ENCODE peak calls at places on chromosomes 7 and 10, in ten cellular contexts. Q is C1 segment of cervical spinal cord; K is stimulated activated CD4-positive, alpha-beta T cell treated with anti-CD3 and anti-CD28 coated beads, TNF-alpha, amount 100 ng/mL, for 1 hour; D is HEK293T; M is H4; P is GM06990; V is left ventricle myocardium inferior; U is T-helper 1 cell; T is WERI-Rb-1; J is left lung. X is an unnamed sample.

GRCh38 chr10:43734716-43735115 is 86.0 kb upstream of the ZNF32 start:
- DNase-seq in J (no peak), U (no peak), D (no peak), Q (no peak), P (no peak), V (no peak), M (no peak), T (no peak), K (no peak), X (no peak)

GRCh38 chr7:107103369-107103768 is 58.9 kb downstream of the PRKAR2B start:
- DNase-seq in M (peak; percentile 79), V (no peak), T (no peak), P (no peak), K (no peak), D (no peak), Q (no peak), J (no peak), U (no peak), X (no peak)

GRCh38 chr10:13560597-13560996 is 26.2 kb upstream of the PRPF18 start:
- DNase-seq in V (no peak), Q (no peak), D (no peak), P (no peak), T (no peak), J (no peak), M (peak; percentile 6), K (no peak), U (no peak), X (no peak)

GRCh38 chr7:141115949-141116348 is 42.1 kb downstream of the TMEM178B start:
- DNase-seq in K (no peak), Q (no peak), J (no peak), M (no peak), P (no peak), D (no peak), U (no peak), V (no peak), T (no peak), X (no peak)

GRCh38 chr10:86200269-86200668 is 166.3 kb downstream of the GRID1 start:
- DNase-seq in T (no peak), V (no peak), P (no peak), J (no peak), K (no peak), Q (no peak), M (no peak), D (no peak), U (no peak), X (no peak)

GRCh38 chr10:86341361-86341811 is 25.2 kb downstream of the GRID1 start:
- DNase-seq in J (no peak), P (no peak), U (no peak), T (no peak), V (no peak), M (no peak), D (no peak), Q (no peak), K (no peak), X (no peak)

GRCh38 chr7:95330194-95331003 is 6.1 kb upstream of the PON1 start:
- DNase-seq in P (peak; percentile 6), K (no peak), U (no peak), M (peak; percentile 59), J (no peak), V (no peak), T (no peak), D (no peak), Q (no peak), X (no peak)

GRCh38 chr10:114397651-114398145 is 6.6 kb downstream of the AFAP1L2 start:
- DNase-seq in M (no peak), K (no peak), Q (no peak), J (no peak), T (peak; percentile 12), P (no peak), D (no peak), U (no peak), V (no peak), X (no peak)

GRCh38 chr7:108134486-108134885 is 4.3 kb upstream of the LAMB4 start:
- DNase-seq in J (no peak), D (no peak), M (no peak), V (no peak), K (no peak), U (no peak), Q (no peak), T (no peak), P (no peak), X (no peak)

GRCh38 chr10:100138921-100139496 is 46.8 kb downstream of the ERLIN1 start:
- DNase-seq in K (no peak), T (no peak), Q (no peak), M (no peak), D (no peak), P (no peak), V (no peak), J (no peak), U (no peak), X (no peak)

GRCh38 chr10:127797339-127797738 is 60.4 kb downstream of the FOXI2 start:
- DNase-seq in V (no peak), P (no peak), K (no peak), U (no peak), J (no peak), T (no peak), D (peak; percentile 34), Q (no peak), M (peak; percentile 56), X (no peak)

GRCh38 chr10:49161411-49161997 is 26.7 kb downstream of the TMEM273 start:
- DNase-seq in P (no peak), V (no peak), U (no peak), M (no peak), K (no peak), D (no peak), Q (no peak), J (no peak), T (no peak), X (no peak)

GRCh38 chr10:4586756-4587155 is 239.3 kb upstream of the AKR1E2 start:
- DNase-seq in K (no peak), D (no peak), P (no peak), M (no peak), J (no peak), U (no peak), T (no peak), Q (no peak), V (no peak), X (no peak)

GRCh38 chr7:33612434-33612833 is 292.9 kb upstream of the BMPER start:
- DNase-seq in J (no peak), Q (no peak), D (no peak), U (no peak), K (no peak), T (no peak), P (no peak), M (no peak), V (no peak), X (no peak)

GRCh38 chr7:138036135-138036534 is 34.2 kb upstream of the CREB3L2 start:
- DNase-seq in D (no peak), J (no peak), Q (no peak), P (no peak), M (no peak), T (no peak), V (no peak), U (no peak), K (no peak), X (no peak)

GRCh38 chr10:117133273-117134083 is 4.6 kb downstream of the VAX1 start:
- DNase-seq in V (no peak), M (no peak), P (no peak), U (no peak), T (no peak), J (no peak), K (no peak), D (no peak), Q (no peak), X (no peak)

X was measured in uterus.